ENCODE peak calls at places on chromosome 21, in seven cellular contexts. Z is anterior cingulate cortex; K is posterior cingulate gyrus; W is stimulated activated CD4-positive, alpha-beta T cell treated with anti-CD3 and anti-CD28 coated beads, Interleukin-1b, Interleukin-23, amount 100 ng/mL, for 4 hours; A is hypothalamus; M is NCI-H460; G is T-helper 1 cell. E is an unnamed sample.

GRCh38 chr21:46438241-46438640 is 20.4 kb upstream of the DIP2A start:
- DNase-seq in A (no peak), G (no peak), Z (no peak), K (no peak), M (no peak), W (no peak), E (no peak)

GRCh38 chr21:37921091-37921490 is 4.8 kb upstream of the KCNJ6 start:
- DNase-seq in G (no peak), A (no peak), Z (no peak), M (no peak), W (no peak), K (no peak), E (no peak)

GRCh38 chr21:42360317-42360716 is 6.0 kb downstream of the TFF1 start:
- DNase-seq in M (no peak), A (no peak), Z (no peak), K (no peak), G (no peak), W (no peak), E (no peak)

GRCh38 chr21:14866859-14867560 is 197.8 kb downstream of the NRIP1 start:
- DNase-seq in G (no peak), A (no peak), K (no peak), M (no peak), W (no peak), Z (no peak), E (no peak)

GRCh38 chr21:31609081-31609480 is 50.4 kb upstream of the SOD1 start:
- DNase-seq in Z (no peak), A (no peak), K (no peak), G (no peak), W (no peak), M (no peak), E (no peak)

GRCh38 chr21:31363720-31364119 is 19.7 kb upstream of the TIAM1 start:
- DNase-seq in W (no peak), G (no peak), A (no peak), Z (no peak), M (no peak), K (no peak), E (no peak)

GRCh38 chr21:35377505-35378090 is 328.5 kb upstream of the RUNX1 start:
- DNase-seq in M (no peak), W (no peak), G (no peak), K (no peak), Z (no peak), A (no peak), E (no peak)

GRCh38 chr21:29104239-29104708 is 26.2 kb upstream of the MAP3K7CL start:
- DNase-seq in W (no peak), M (no peak), K (no peak), A (no peak), G (no peak), Z (no peak), E (no peak)

GRCh38 chr21:16794944-16795343 is 717.9 kb upstream of the CXADR start:
- DNase-seq in K (no peak), A (no peak), G (no peak), M (peak; percentile 77), Z (no peak), W (no peak), E (no peak)

GRCh38 chr21:41767606-41768370 is 936 bp upstream of the RIPK4 start:
- DNase-seq in M (no peak), G (no peak), Z (no peak), K (no peak), W (no peak), A (no peak), E (no peak)

GRCh38 chr21:44800971-44801467 is 601 bp downstream of the UBE2G2 start:
- DNase-seq in W (no peak), G (no peak), A (no peak), M (no peak), Z (no peak), K (no peak), E (no peak)

E was measured in nucleus accumbens.